ENCODE peak calls at places on chromosome 3, in nine cellular contexts. J is stimulated activated CD4-positive, alpha-beta T cell treated with anti-CD3 and anti-CD28 coated beads, Interleukin-4, amount 100 ng/mL, for 1 hour; C is AG08396; U is stomach; D is activated T-cell treated with anti-CD3 and anti-CD28 coated beads, Interleukin-2, amount 50 U/mL, for 72 hours; N is GM10248; K is iris pigment epithelial cell; B is GM18507; T is hypothalamus. A is an unnamed sample.

GRCh38 chr3:58388550-58389061 is 45.0 kb downstream of the PDHB start:
- DNase-seq in B (no peak), C (peak), D (no peak), N (no peak), U (no peak), J (no peak), T (no peak), K (peak), A (peak)

GRCh38 chr3:181712505-181713299 is 977 bp downstream of the SOX2 start:
- DNase-seq in T (no peak), N (no peak), C (no peak), K (no peak), J (no peak), D (no peak), U (peak), B (no peak), A (no peak)

GRCh38 chr3:42052867-42053351 is 38.2 kb upstream of the TRAK1 start:
- DNase-seq in N (no peak), C (no peak), B (no peak), T (peak), D (no peak), J (no peak), U (no peak), K (no peak), A (no peak)

GRCh38 chr3:134353171-134353825 is 20.9 kb downstream of the AMOTL2 start:
- DNase-seq in N (no peak), T (no peak), B (no peak), K (no peak), D (no peak), J (no peak), U (no peak), C (no peak), A (no peak)

GRCh38 chr3:42216820-42217416 is 49.1 kb downstream of the CCK start:
- DNase-seq in N (no peak), B (no peak), D (no peak), U (no peak), C (peak), T (no peak), J (no peak), K (peak), A (no peak)

GRCh38 chr3:52998781-52999509 is 46.9 kb downstream of the SFMBT1 start:
- DNase-seq in D (no peak), B (no peak), C (no peak), N (no peak), K (no peak), T (no peak), J (no peak), U (no peak), A (no peak)

GRCh38 chr3:128433630-128434185 is 33.0 kb downstream of the DNAJB8 start:
- DNase-seq in B (no peak), C (no peak), N (no peak), D (no peak), J (no peak), U (no peak), K (no peak), T (no peak), A (no peak)

GRCh38 chr3:151156618-151157216 is 46.3 kb downstream of the GPR171 start:
- DNase-seq in J (no peak), U (no peak), N (peak), C (peak), K (peak), B (peak), D (peak), T (no peak), A (peak)

GRCh38 chr3:6644070-6644929 is 216.6 kb upstream of the GRM7 start:
- DNase-seq in T (no peak), U (no peak), J (no peak), D (no peak), B (no peak), K (no peak), C (no peak), N (no peak), A (no peak)

GRCh38 chr3:10516835-10517465 is 11.6 kb upstream of the ATP2B2 start:
- DNase-seq in K (no peak), U (no peak), C (no peak), J (no peak), B (no peak), T (no peak), N (no peak), D (no peak), A (no peak)

GRCh38 chr3:140145501-140145900 is 210.5 kb downstream of the CLSTN2 start:
- DNase-seq in K (no peak), T (no peak), D (no peak), U (no peak), J (no peak), C (no peak), B (no peak), N (no peak), A (no peak)

GRCh38 chr3:174051191-174051590 is 653.6 kb downstream of the NLGN1 start:
- DNase-seq in C (no peak), K (no peak), B (no peak), U (no peak), T (no peak), J (no peak), N (no peak), D (no peak), A (no peak)

GRCh38 chr3:9231488-9231887 is 18.0 kb downstream of the SRGAP3 start:
- DNase-seq in N (no peak), T (no peak), D (no peak), J (no peak), C (no peak), K (no peak), B (no peak), U (no peak), A (no peak)

GRCh38 chr3:139572847-139573672 is 33.5 kb upstream of the RBP1 start:
- DNase-seq in N (no peak), J (no peak), T (no peak), U (no peak), K (peak), D (no peak), C (no peak), B (no peak), A (no peak)

GRCh38 chr3:195388380-195388779 is 54.4 kb downstream of the ACAP2 start:
- DNase-seq in C (no peak), D (no peak), B (no peak), N (peak), K (no peak), T (no peak), J (no peak), U (no peak), A (peak)

A was measured in renal cortical epithelial cell.